ENCODE peak calls at places on chromosomes 5 and 9, in eight cellular contexts. U is CD4-positive, alpha-beta memory T cell; K is A549; N is coronary artery; J is brain microvascular endothelial cell; L is colonic mucosa; O is CD4-positive, CD25-positive, alpha-beta regulatory T cell; F is CD8-positive, alpha-beta T cell. E is an unnamed sample.

GRCh38 chr5:138936225-138936967 is 61.3 kb upstream of the LRRTM2 start:
- DNase-seq in U (no peak), K (no peak), N (no peak), J (no peak), L (no peak), O (no peak), F (no peak), E (no peak)

GRCh38 chr5:66989781-66990180 is 206.8 kb downstream of the CD180 start:
- DNase-seq in U (no peak), K (no peak), N (no peak), J (no peak), L (no peak), O (no peak), F (no peak), E (no peak)

GRCh38 chr9:130240410-130241197 is 25.0 kb upstream of the HMCN2 start:
- DNase-seq in U (peak; percentile 33), K (peak; percentile 78), N (no peak), J (peak; percentile 81), L (peak; percentile 69), O (peak; percentile 44), F (peak; percentile 28), E (peak; percentile 79)

GRCh38 chr9:131735238-131736181 is 4.4 kb downstream of the RAPGEF1 start:
- DNase-seq in U (no peak), K (peak; percentile 86), N (no peak), J (peak; percentile 16), L (peak; percentile 80), O (no peak), F (no peak), E (peak; percentile 16)

GRCh38 chr5:173963867-173964429 is 25.0 kb upstream of the C5orf47 start:
- DNase-seq in U (peak; percentile 26), K (peak; percentile 75), N (no peak), J (no peak), L (peak; percentile 49), O (no peak), F (peak; percentile 35), E (no peak)

GRCh38 chr9:2559212-2560152 is 62.1 kb upstream of the VLDLR start:
- DNase-seq in U (no peak), K (peak; percentile 71), N (peak; percentile 83), J (peak; percentile 93), L (peak; percentile 50), O (no peak), F (no peak), E (peak; percentile 94)

GRCh38 chr5:108655750-108656450 is 91.8 kb upstream of the FER start:
- DNase-seq in U (no peak), K (peak; percentile 4), N (no peak), J (no peak), L (no peak), O (no peak), F (no peak), E (peak; percentile 83)

GRCh38 chr5:126368239-126368812 is 54.9 kb upstream of the GRAMD2B start:
- DNase-seq in U (no peak), K (no peak), N (no peak), J (no peak), L (no peak), O (no peak), F (no peak), E (no peak)

GRCh38 chr5:36734422-36734821 is 128.0 kb downstream of the SLC1A3 start:
- DNase-seq in U (no peak), K (peak; percentile 52), N (no peak), J (peak; percentile 19), L (no peak), O (peak; percentile 19), F (no peak), E (peak; percentile 60)

DNA sequence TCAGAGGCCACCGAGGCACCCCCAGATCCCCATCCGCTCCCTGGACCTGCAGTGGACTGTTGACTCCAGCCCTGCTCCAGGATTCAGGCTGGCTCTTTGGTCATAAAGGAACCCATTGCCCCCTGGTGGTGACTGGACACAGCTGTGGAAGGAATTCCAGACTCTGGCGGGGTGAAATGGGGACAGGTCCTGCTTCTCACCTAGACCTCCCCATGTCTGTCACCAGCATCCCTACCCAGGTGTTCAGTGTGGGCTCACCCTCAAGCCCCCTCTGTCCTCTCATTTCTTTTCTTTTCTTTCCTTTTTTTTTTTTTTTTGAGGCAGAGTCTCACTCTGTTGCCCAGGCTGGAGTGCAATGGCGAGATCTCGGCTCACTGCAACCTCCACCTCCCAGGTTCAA is 25.5 kb upstream of the STXBP1 start:
- DNase-seq in U (peak; percentile 53), K (peak; percentile 82), N (peak; percentile 86), J (peak; percentile 74), L (peak; percentile 89), O (peak; percentile 53), F (peak; percentile 64), E (peak; percentile 94)
- H3K27ac ChIP-seq in U (no peak overlapping the region), K (peak overlapping the region; percentile 73), N (no peak overlapping the region), J (no peak overlapping the region), L (no peak overlapping the region), O (no peak overlapping the region), F (no peak overlapping the region), E (no peak overlapping the region)

GRCh38 chr9:19104528-19105282 is 2.0 kb upstream of the HAUS6 start:
- DNase-seq in U (no peak), K (no peak), N (no peak), J (no peak), L (peak; percentile 24), O (no peak), F (no peak), E (peak; percentile 43)

GRCh38 chr9:19102181-19102630 is 498 bp downstream of the HAUS6 start:
- DNase-seq in U (peak; percentile 34), K (no peak), N (no peak), J (no peak), L (peak; percentile 46), O (no peak), F (peak; percentile 24), E (peak; percentile 62)

GRCh38 chr9:19101203-19101602 is 1.5 kb downstream of the HAUS6 start:
- DNase-seq in U (no peak), K (no peak), N (no peak), J (no peak), L (no peak), O (no peak), F (no peak), E (no peak)

GRCh38 chr9:19108038-19108437 is 5.3 kb upstream of the HAUS6 start:
- DNase-seq in U (no peak), K (no peak), N (no peak), J (no peak), L (no peak), O (no peak), F (no peak), E (no peak)

DNA sequence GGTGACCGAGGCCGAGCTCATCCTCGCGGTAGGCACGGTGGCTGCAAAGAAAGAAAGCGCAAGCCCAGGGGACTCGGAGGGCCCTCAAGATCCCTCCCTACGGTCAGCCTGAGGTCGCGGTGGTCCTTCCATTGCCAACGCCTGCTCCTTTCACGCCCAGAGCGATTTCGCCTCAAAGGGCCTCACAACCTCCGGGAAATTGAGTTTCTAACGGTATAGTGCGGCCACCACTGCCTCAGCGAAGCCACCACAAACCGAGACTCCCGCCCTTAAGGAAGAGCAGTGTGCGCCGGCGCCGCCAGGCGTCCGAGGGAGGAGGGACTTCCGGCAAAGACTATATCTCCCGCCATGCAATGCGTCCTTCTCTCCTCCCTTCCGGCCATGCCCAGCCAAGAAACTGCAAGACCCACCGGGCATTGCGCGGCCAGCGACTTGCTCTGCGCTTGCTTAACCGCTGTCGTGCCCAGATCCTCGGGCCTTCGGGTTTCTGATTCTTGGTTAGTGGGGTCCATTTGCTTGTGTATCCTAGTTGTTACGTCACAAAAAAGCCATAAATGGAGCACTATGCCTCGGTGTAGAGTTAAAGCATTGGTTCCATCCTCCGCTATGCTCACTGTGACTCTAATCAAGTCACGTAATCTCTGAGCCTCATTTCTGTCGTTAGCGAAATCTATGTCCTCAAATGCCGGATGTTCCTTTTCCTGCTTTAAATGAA is at the start of gene HAUS6:
- DNase-seq in U (peak; percentile 96), K (peak; percentile 97), N (peak; percentile 98), J (peak; percentile 97), L (peak; percentile 98), O (peak; percentile 96), F (peak; percentile 92), E (peak; percentile 99)
- H3K27ac ChIP-seq in U (peak within 1 kb of the TSS; percentile 74), K (peak within 1 kb of the TSS; percentile 85), N (peak within 1 kb of the TSS; percentile 86), J (peak within 1 kb of the TSS; percentile 85), L (peak within 1 kb of the TSS; percentile 87), O (peak within 1 kb of the TSS; percentile 91), F (peak within 1 kb of the TSS; percentile 58), E (peak within 1 kb of the TSS; percentile 73)

GRCh38 chr5:33258553-33258952 is 182.2 kb upstream of the TARS1 start:
- DNase-seq in U (no peak), K (no peak), N (no peak), J (peak; percentile 18), L (no peak), O (no peak), F (no peak), E (peak; percentile 72)

GRCh38 chr5:33261305-33261704 is 179.5 kb upstream of the TARS1 start:
- DNase-seq in U (no peak), K (no peak), N (no peak), J (peak; percentile 67), L (no peak), O (no peak), F (no peak), E (peak; percentile 64)

GRCh38 chr5:33257807-33258491 is 182.8 kb upstream of the TARS1 start:
- DNase-seq in U (no peak), K (peak; percentile 17), N (no peak), J (peak; percentile 78), L (no peak), O (no peak), F (no peak), E (peak; percentile 90)

GRCh38 chr5:33260098-33260497 is 180.7 kb upstream of the TARS1 start:
- DNase-seq in U (no peak), K (no peak), N (no peak), J (peak; percentile 7), L (no peak), O (no peak), F (no peak), E (peak; percentile 70)

DNA sequence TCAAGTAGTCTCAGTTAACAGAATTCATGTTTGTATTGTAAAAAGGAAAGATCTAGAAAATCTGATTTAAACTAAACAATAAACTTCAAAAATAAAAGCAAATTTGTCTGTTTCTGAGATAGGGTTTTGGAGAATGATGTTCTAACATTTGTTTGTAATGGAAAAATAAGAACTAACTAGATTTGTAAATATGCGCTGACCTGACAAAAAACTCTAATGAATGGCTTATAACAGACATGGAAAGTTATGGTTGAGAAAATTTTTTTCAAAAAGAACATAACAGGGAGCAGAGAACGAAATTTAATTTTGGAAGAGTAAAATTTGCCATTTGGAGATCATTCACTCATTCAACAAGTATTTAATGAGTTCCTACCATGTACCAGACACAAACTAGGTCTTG is 179.0 kb upstream of the TARS1 start:
- DNase-seq in U (no peak), K (no peak), N (no peak), J (no peak), L (no peak), O (no peak), F (no peak), E (no peak)
- H3K27ac ChIP-seq in U (no peak overlapping the region), K (no peak overlapping the region), N (no peak overlapping the region), J (peak overlapping the region; percentile 64), L (no peak overlapping the region), O (no peak overlapping the region), F (no peak overlapping the region), E (peak overlapping the region; percentile 55)

GRCh38 chr9:7490317-7491108 is 309.1 kb downstream of the DMAC1 start:
- DNase-seq in U (no peak), K (no peak), N (no peak), J (no peak), L (no peak), O (no peak), F (no peak), E (no peak)
- H3K27ac ChIP-seq in U (no peak overlapping the region), K (no peak overlapping the region), N (no peak overlapping the region), J (no peak overlapping the region), L (peak overlapping the region; percentile 19), O (no peak overlapping the region), F (no peak overlapping the region), E (no peak overlapping the region)

E was measured in GM23248.